ENCODE peak calls at places on chromosomes 1 and 21, in eight cellular contexts. Y is OCI-LY7, I is left ventricle myocardium inferior, Z is pancreas, E is PC-9, C is DND-41, P is mucosa of descending colon, B is neural progenitor cell. X is an unnamed sample.

GRCh38 chr1:82086739-82087138 is 286.0 kb downstream of the ADGRL2 start:
- DNase-seq in Y (no peak), I (no peak), Z (no peak), E (no peak), C (no peak), P (no peak), B (no peak), X (no peak)

GRCh38 chr21:29056005-29056404 is 17.4 kb downstream of the CCT8 start:
- DNase-seq in Y (no peak), I (no peak), Z (no peak), E (no peak), C (no peak), P (no peak), B (no peak), X (no peak)

GRCh38 chr21:25764065-25764464 is 29.3 kb downstream of the GABPA start:
- DNase-seq in Y (no peak), I (no peak), Z (no peak), E (no peak), C (no peak), P (no peak), B (no peak), X (no peak)

GRCh38 chr1:53133261-53134041 is 9.0 kb downstream of the SLC1A7 start:
- DNase-seq in Y (no peak), I (no peak), Z (no peak), E (no peak), C (no peak), P (no peak), B (no peak), X (no peak)

GRCh38 chr1:215631489-215631888 is 64.4 kb downstream of the KCTD3 start:
- DNase-seq in Y (no peak), I (no peak), Z (no peak), E (peak), C (no peak), P (no peak), B (peak), X (no peak)

GRCh38 chr1:107195476-107195875 is 54.6 kb downstream of the NTNG1 start:
- DNase-seq in Y (no peak), I (no peak), Z (no peak), E (no peak), C (no peak), P (no peak), B (no peak), X (no peak)

GRCh38 chr1:17055801-17056200 is 2.0 kb upstream of the SDHB start:
- DNase-seq in Y (no peak), I (no peak), Z (no peak), E (no peak), C (no peak), P (no peak), B (no peak), X (no peak)

GRCh38 chr1:10668241-10668761 is 128.1 kb downstream of the CASZ1 start:
- DNase-seq in Y (no peak), I (no peak), Z (no peak), E (no peak), C (no peak), P (no peak), B (peak), X (no peak)

GRCh38 chr1:240126821-240127220 is 35.1 kb downstream of the FMN2 start:
- DNase-seq in Y (no peak), I (no peak), Z (no peak), E (no peak), C (no peak), P (no peak), B (no peak), X (no peak)

GRCh38 chr1:80375662-80376061 is 1369.1 kb upstream of the ADGRL4 start:
- DNase-seq in Y (no peak), I (no peak), Z (no peak), E (peak), C (no peak), P (no peak), B (no peak), X (no peak)

GRCh38 chr1:212728606-212729005 is 29.0 kb upstream of the BATF3 start:
- DNase-seq in Y (no peak), I (no peak), Z (no peak), E (no peak), C (no peak), P (peak), B (no peak), X (no peak)

GRCh38 chr1:64100791-64101190 is 102.6 kb upstream of the UBE2U start:
- DNase-seq in Y (no peak), I (no peak), Z (no peak), E (no peak), C (no peak), P (no peak), B (no peak), X (no peak)

GRCh38 chr21:25350056-25350455 is 257.2 kb downstream of the MRPL39 start:
- DNase-seq in Y (no peak), I (no peak), Z (no peak), E (no peak), C (peak), P (no peak), B (peak), X (no peak)

GRCh38 chr1:6350416-6351088 is 43.0 kb downstream of the ACOT7 start:
- DNase-seq in Y (no peak), I (peak), Z (peak), E (peak), C (no peak), P (peak), B (no peak), X (no peak)

GRCh38 chr1:203142684-203143408 is 15.3 kb downstream of the ADORA1 start:
- DNase-seq in Y (no peak), I (no peak), Z (no peak), E (no peak), C (no peak), P (no peak), B (no peak), X (no peak)

GRCh38 chr1:202276920-202277319 is 64.8 kb downstream of the UBE2T start:
- DNase-seq in Y (no peak), I (no peak), Z (no peak), E (no peak), C (no peak), P (no peak), B (no peak), X (no peak)

GRCh38 chr1:190479028-190479427 is 1.4 kb upstream of the BRINP3 start:
- DNase-seq in Y (no peak), I (no peak), Z (no peak), E (no peak), C (no peak), P (peak), B (peak), X (no peak)

GRCh38 chr1:183588827-183589226 is 1.4 kb downstream of the NCF2 start:
- DNase-seq in Y (peak), I (no peak), Z (no peak), E (no peak), C (no peak), P (peak), B (no peak), X (no peak)

GRCh38 chr21:31914472-31914871 is 41.7 kb downstream of the HUNK start:
- DNase-seq in Y (no peak), I (no peak), Z (no peak), E (no peak), C (no peak), P (no peak), B (no peak), X (no peak)

GRCh38 chr1:54334996-54335395 is 71.2 kb downstream of the SSBP3 start:
- DNase-seq in Y (no peak), I (no peak), Z (no peak), E (no peak), C (no peak), P (no peak), B (no peak), X (no peak)

GRCh38 chr1:46131727-46132528 is 501 bp downstream of the PIK3R3 start:
- DNase-seq in Y (peak), I (no peak), Z (no peak), E (peak), C (peak), P (peak), B (peak), X (peak)

GRCh38 chr1:31701137-31701736 is 2.6 kb downstream of the COL16A1 start:
- DNase-seq in Y (no peak), I (peak), Z (peak), E (peak), C (peak), P (peak), B (no peak), X (no peak)

DNA sequence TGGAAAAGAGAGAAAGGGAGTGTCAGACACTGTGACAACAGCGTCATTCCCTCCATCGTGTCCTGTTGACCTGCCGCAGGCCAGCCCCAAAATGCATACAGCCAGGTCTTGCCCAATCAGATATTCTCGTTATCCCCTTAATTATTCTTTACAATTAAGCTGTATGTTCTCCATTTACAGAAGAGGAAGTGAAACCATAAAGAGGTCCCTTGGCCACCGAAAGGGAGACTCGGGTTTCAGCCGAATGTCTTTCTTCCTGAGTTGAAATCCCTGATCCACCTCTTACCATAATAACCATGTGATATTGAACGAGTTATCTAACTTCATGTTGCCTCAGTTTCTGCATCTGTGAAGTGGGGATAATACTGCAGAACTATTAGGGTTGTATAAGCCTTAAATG is 70.5 kb downstream of the IGSF21 start:
- DNase-seq in Y (peak), I (no peak), Z (no peak), E (no peak), C (no peak), P (no peak), B (no peak), X (no peak)
- H3K4me3 ChIP-seq in Y (no peak), I (no peak), Z (no peak), E (no peak), C (no peak), P (no peak), B (no peak), X (no peak)

DNA sequence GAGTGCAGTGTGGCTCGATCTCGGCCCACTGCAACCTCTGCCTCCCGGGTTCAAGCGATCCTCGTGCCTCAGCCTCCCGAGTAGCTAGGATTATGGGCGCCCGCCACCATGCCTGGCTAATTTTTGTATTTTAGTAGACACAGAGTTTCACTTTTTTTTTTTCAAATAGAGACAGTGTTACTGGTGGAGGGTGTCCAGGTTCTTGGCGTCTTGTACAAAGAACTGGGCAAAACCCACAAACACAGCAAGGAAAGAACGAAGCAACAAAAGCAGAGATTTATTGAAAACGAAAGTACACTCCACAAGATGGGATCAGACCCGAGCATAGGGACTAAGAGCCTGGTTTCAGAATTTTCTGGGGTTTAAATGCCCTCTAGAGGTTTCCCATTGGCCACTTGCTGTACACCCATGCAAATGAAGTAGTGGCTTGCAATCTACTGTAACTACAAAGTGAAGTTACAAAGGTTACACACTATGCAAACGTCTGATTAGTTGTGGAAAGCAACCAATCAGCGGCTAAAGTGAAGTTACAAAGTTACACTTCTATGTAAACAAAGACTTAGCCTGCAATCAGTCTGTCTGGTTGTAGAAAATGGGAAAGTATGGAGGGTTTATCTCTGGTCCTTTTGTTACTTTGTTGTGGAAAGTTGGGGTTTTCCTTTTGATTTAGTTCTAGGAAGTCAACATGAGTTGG is 199.1 kb downstream of the DYRK1A start:
- DNase-seq in Y (no peak), I (no peak), Z (no peak), E (peak), C (no peak), P (no peak), B (no peak), X (no peak)
- H3K4me3 ChIP-seq in Y (no peak), I (peak), Z (no peak), E (peak), C (no peak), P (no peak), B (no peak), X (no peak)

DNA sequence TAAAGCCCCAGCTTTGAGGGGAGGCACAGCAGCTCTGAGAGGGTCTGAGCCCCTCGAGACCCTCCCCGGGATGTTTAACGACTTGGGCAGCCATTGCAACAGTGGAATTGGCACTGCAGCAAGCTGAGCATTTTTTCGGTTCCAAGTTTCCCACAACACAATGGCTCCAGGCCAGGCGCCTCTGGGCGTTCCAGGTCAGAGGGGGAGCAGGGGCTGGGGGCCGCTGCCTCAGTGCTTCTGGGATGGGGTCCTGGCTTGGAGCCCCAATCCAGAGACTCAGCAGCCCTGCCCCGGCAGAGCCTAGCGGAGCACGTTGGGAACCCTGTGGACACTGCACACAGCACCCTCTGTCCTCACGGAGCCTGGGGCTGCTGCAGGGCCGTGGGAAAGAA is 50.0 kb downstream of the COL18A1 start:
- DNase-seq in Y (no peak), I (peak), Z (no peak), E (no peak), C (no peak), P (no peak), B (no peak), X (no peak)
- H3K4me3 ChIP-seq in Y (no peak), I (peak), Z (no peak), E (no peak), C (no peak), P (no peak), B (no peak), X (no peak)

GRCh38 chr1:43068911-43069310 is 103.2 kb downstream of the EBNA1BP2 start:
- DNase-seq in Y (no peak), I (no peak), Z (no peak), E (no peak), C (no peak), P (no peak), B (no peak), X (no peak)
- H3K4me3 ChIP-seq in Y (no peak), I (peak), Z (no peak), E (no peak), C (no peak), P (no peak), B (no peak), X (no peak)

DNA sequence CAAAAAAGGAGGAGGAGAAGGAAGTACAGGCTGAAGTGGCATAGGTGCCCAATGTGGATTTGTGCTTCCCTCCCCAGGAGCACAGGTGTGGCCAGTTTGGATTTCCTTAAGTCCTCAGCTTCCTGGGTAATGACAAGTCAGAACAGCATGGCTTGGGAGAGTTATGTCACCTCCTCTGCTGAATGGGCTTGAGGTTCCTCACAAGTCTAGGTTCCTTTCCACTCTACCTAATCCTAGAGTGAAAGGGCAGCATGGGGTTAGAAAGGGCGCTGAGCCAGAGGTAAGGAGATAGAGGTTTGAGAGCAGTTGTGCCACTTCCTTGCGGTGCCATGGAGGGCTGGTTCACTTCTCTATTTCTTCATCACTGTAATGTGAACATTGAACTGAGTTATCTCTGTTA is 35.5 kb upstream of the IL20 start:
- DNase-seq in Y (no peak), I (no peak), Z (no peak), E (no peak), C (no peak), P (no peak), B (no peak), X (no peak)
- H3K4me3 ChIP-seq in Y (no peak), I (no peak), Z (no peak), E (no peak), C (no peak), P (no peak), B (no peak), X (no peak)

GRCh38 chr1:161069731-161070270 is at the start of gene ARHGAP30:
- DNase-seq in Y (peak), I (peak), Z (no peak), E (no peak), C (peak), P (peak), B (no peak), X (peak)
- H3K4me3 ChIP-seq in Y (peak), I (peak), Z (no peak), E (no peak), C (peak), P (peak), B (no peak), X (peak)

DNA sequence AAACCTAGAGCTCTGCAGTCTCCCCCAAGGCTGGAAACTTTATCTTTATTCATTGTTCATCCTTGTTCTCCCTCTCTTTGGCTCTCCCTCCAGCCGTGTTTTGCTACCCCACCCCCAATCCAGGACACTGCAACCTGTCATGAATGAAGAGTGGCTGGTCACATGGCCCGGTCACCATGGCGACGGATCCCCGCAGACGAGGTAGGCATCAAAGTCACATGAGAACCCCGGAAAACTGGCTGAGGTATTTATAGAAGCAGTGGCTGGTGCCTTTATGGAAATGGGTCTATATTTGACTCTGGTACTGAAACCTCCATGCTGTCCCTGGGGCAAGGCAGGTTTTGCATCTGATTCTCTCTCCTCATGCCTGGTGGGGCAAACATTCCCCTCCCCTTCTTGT is 13.4 kb upstream of the SLC6A17 start:
- DNase-seq in Y (no peak), I (peak), Z (peak), E (no peak), C (peak), P (peak), B (peak), X (peak)
- H3K4me3 ChIP-seq in Y (no peak), I (no peak), Z (no peak), E (no peak), C (no peak), P (no peak), B (peak), X (no peak)

GRCh38 chr1:109206324-109206723 is 7.4 kb upstream of the SARS1 start:
- DNase-seq in Y (no peak), I (no peak), Z (no peak), E (no peak), C (no peak), P (no peak), B (no peak), X (no peak)

GRCh38 chr1:109207472-109208103 is 6.1 kb upstream of the SARS1 start:
- DNase-seq in Y (no peak), I (no peak), Z (no peak), E (no peak), C (no peak), P (no peak), B (no peak), X (no peak)

GRCh38 chr1:109208431-109208830 is 5.3 kb upstream of the SARS1 start:
- DNase-seq in Y (no peak), I (no peak), Z (no peak), E (no peak), C (no peak), P (no peak), B (no peak), X (no peak)

GRCh38 chr1:109210058-109210457 is 3.7 kb upstream of the SARS1 start:
- DNase-seq in Y (no peak), I (no peak), Z (no peak), E (no peak), C (no peak), P (no peak), B (no peak), X (no peak)

GRCh38 chr1:109208847-109209463 is 4.8 kb upstream of the SARS1 start:
- DNase-seq in Y (no peak), I (no peak), Z (no peak), E (no peak), C (no peak), P (no peak), B (no peak), X (no peak)
- H3K4me3 ChIP-seq in Y (no peak), I (peak), Z (no peak), E (no peak), C (no peak), P (no peak), B (no peak), X (no peak)

GRCh38 chr1:192474080-192474683 is 101.4 kb upstream of the RGS1 start:
- DNase-seq in Y (peak), I (no peak), Z (no peak), E (no peak), C (no peak), P (peak), B (peak), X (peak)

GRCh38 chr1:192475329-192475728 is 100.2 kb upstream of the RGS1 start:
- DNase-seq in Y (no peak), I (no peak), Z (no peak), E (no peak), C (no peak), P (no peak), B (no peak), X (no peak)

GRCh38 chr1:192477630-192478029 is 97.9 kb upstream of the RGS1 start:
- DNase-seq in Y (peak), I (no peak), Z (no peak), E (no peak), C (no peak), P (no peak), B (no peak), X (peak)

GRCh38 chr1:192475970-192476369 is 99.6 kb upstream of the RGS1 start:
- DNase-seq in Y (no peak), I (no peak), Z (no peak), E (no peak), C (no peak), P (no peak), B (no peak), X (no peak)

GRCh38 chr1:192476802-192477298 is 98.7 kb upstream of the RGS1 start:
- DNase-seq in Y (no peak), I (peak), Z (no peak), E (peak), C (no peak), P (peak), B (no peak), X (no peak)
- H3K4me3 ChIP-seq in Y (no peak), I (peak), Z (no peak), E (no peak), C (no peak), P (no peak), B (no peak), X (no peak)

DNA sequence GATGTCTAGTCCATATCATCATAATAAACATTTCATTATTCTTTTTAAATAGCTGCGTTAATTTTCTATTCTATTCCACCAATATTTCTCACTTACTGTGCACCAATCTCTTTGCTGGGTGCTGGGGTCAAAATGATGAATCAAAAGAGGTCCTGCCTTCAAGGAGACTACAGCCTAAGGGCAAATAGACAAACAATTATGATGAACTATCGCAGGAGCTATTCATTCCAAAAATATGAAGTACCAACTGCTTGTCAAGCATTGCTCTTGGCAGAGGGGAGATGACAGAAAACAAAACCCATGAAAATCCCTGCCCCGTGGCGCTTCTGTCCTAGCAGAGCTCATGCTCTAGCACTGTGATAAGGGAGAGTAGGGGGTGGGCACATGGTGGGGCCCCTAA is 28.8 kb upstream of the SLC26A9 start:
- DNase-seq in Y (no peak), I (no peak), Z (no peak), E (no peak), C (no peak), P (no peak), B (no peak), X (no peak)
- H3K4me3 ChIP-seq in Y (no peak), I (no peak), Z (no peak), E (no peak), C (no peak), P (no peak), B (no peak), X (no peak)

X was measured in CD4-positive, alpha-beta memory T cell.